ENCODE peak calls at places on chromosome 3, in eight cellular contexts. K is activated CD4-positive, alpha-beta T cell treated with anti-CD3 and anti-CD28 coated beads for 24 hours; F is NCI-H774; T is pons; S is AG09309; I is Kasumi-1; L is globus pallidus; R is activated CD8-positive, alpha-beta T cell treated with anti-CD3 and anti-CD28 coated beads for 36 hours. C is an unnamed sample.

GRCh38 chr3:30098206-30098605 is 508.2 kb upstream of the TGFBR2 start:
- DNase-seq in K (no peak), F (no peak), T (no peak), S (no peak), I (no peak), L (no peak), R (no peak), C (no peak)

GRCh38 chr3:150921207-150921606 is 16.0 kb upstream of the MINDY4B start:
- DNase-seq in K (no peak), F (no peak), T (no peak), S (no peak), I (no peak), L (no peak), R (no peak), C (no peak)

GRCh38 chr3:74789111-74789510 is 174.7 kb upstream of the CNTN3 start:
- DNase-seq in K (no peak), F (no peak), T (no peak), S (peak; percentile 8), I (no peak), L (no peak), R (peak; percentile 3), C (no peak)

GRCh38 chr3:52892625-52893311 is 4.6 kb downstream of the STIMATE start:
- DNase-seq in K (no peak), F (no peak), T (peak; percentile 19), S (no peak), I (peak; percentile 4), L (no peak), R (peak; percentile 35), C (no peak)

GRCh38 chr3:185646382-185647133 is 60.5 kb downstream of the SENP2 start:
- DNase-seq in K (no peak), F (no peak), T (no peak), S (no peak), I (no peak), L (no peak), R (no peak), C (no peak)

GRCh38 chr3:45841380-45841700 is 579 bp downstream of the LZTFL1 start:
- DNase-seq in K (no peak), F (no peak), T (no peak), S (no peak), I (peak; percentile 57), L (no peak), R (no peak), C (no peak)

GRCh38 chr3:125310623-125311076 is 64.5 kb downstream of the ZNF148 start:
- DNase-seq in K (no peak), F (no peak), T (no peak), S (no peak), I (peak; percentile 73), L (no peak), R (peak; percentile 75), C (no peak)

GRCh38 chr3:62188547-62189375 is 184.6 kb downstream of the FEZF2 start:
- DNase-seq in K (peak; percentile 40), F (peak; percentile 3), T (peak; percentile 73), S (peak; percentile 37), I (peak; percentile 94), L (peak; percentile 65), R (peak; percentile 82), C (peak; percentile 65)

GRCh38 chr3:107271787-107272387 is 105.4 kb upstream of the CCDC54 start:
- DNase-seq in K (no peak), F (no peak), T (peak; percentile 89), S (peak; percentile 14), I (peak; percentile 86), L (peak; percentile 78), R (no peak), C (peak; percentile 16)

GRCh38 chr3:47016934-47017435 is 37.5 kb downstream of the NBEAL2 start:
- DNase-seq in K (no peak), F (no peak), T (no peak), S (peak; percentile 29), I (peak; percentile 96), L (no peak), R (peak; percentile 81), C (no peak)

GRCh38 chr3:160006282-160007163 is 17.9 kb downstream of the IL12A start:
- DNase-seq in K (no peak), F (peak; percentile 32), T (peak; percentile 89), S (peak; percentile 51), I (peak; percentile 84), L (peak; percentile 76), R (peak; percentile 48), C (peak; percentile 33)

GRCh38 chr3:149936812-149937230 is 33.9 kb downstream of the PFN2 start:
- DNase-seq in K (peak; percentile 15), F (peak; percentile 46), T (no peak), S (no peak), I (peak; percentile 73), L (no peak), R (peak; percentile 51), C (peak; percentile 54)

GRCh38 chr3:81554805-81555204 is 206.6 kb downstream of the GBE1 start:
- DNase-seq in K (no peak), F (no peak), T (no peak), S (no peak), I (no peak), L (no peak), R (no peak), C (no peak)

GRCh38 chr3:16319307-16319706 is 54.3 kb downstream of the OXNAD1 start:
- DNase-seq in K (peak; percentile 80), F (no peak), T (no peak), S (no peak), I (peak; percentile 62), L (no peak), R (peak; percentile 97), C (no peak)

GRCh38 chr3:108090066-108090700 is 648 bp downstream of the CD47 start:
- DNase-seq in K (no peak), F (peak; percentile 30), T (peak; percentile 59), S (no peak), I (peak; percentile 69), L (peak; percentile 68), R (peak; percentile 75), C (peak; percentile 38)

GRCh38 chr3:133887951-133888703 is 7.6 kb downstream of the RAB6B start:
- DNase-seq in K (no peak), F (no peak), T (no peak), S (no peak), I (peak; percentile 88), L (no peak), R (no peak), C (no peak)

GRCh38 chr3:139937674-139938279 is 2.8 kb downstream of the CLSTN2 start:
- DNase-seq in K (no peak), F (peak; percentile 26), T (peak; percentile 67), S (peak; percentile 10), I (peak; percentile 68), L (peak; percentile 53), R (peak; percentile 55), C (no peak)

GRCh38 chr3:9422712-9423424 is 25.5 kb downstream of the SETD5 start:
- DNase-seq in K (no peak), F (peak; percentile 88), T (peak; percentile 100), S (peak; percentile 91), I (peak; percentile 78), L (peak; percentile 99), R (peak; percentile 27), C (peak; percentile 92)

GRCh38 chr3:140447136-140447535 is 230.7 kb upstream of the TRIM42 start:
- DNase-seq in K (no peak), F (no peak), T (no peak), S (no peak), I (no peak), L (no peak), R (no peak), C (no peak)

GRCh38 chr3:134279466-134279865 is 28.8 kb upstream of the RYK start:
- DNase-seq in K (no peak), F (no peak), T (no peak), S (no peak), I (no peak), L (no peak), R (no peak), C (no peak)

GRCh38 chr3:20073068-20073467 is 32.8 kb downstream of the KAT2B start:
- DNase-seq in K (no peak), F (no peak), T (peak; percentile 49), S (no peak), I (no peak), L (peak; percentile 57), R (no peak), C (no peak)

GRCh38 chr3:181823716-181824115 is 112.0 kb downstream of the SOX2 start:
- DNase-seq in K (no peak), F (peak; percentile 74), T (no peak), S (no peak), I (no peak), L (no peak), R (no peak), C (peak; percentile 83)

GRCh38 chr3:46284981-46285683 is 42.9 kb downstream of the CCR3 start:
- DNase-seq in K (no peak), F (no peak), T (no peak), S (no peak), I (no peak), L (no peak), R (peak; percentile 73), C (no peak)

GRCh38 chr3:16842710-16843270 is 42.0 kb upstream of the PLCL2 start:
- DNase-seq in K (no peak), F (peak; percentile 50), T (no peak), S (no peak), I (no peak), L (no peak), R (peak; percentile 37), C (peak; percentile 79)

GRCh38 chr3:53478166-53478830 is 16.1 kb upstream of the CACNA1D start:
- DNase-seq in K (no peak), F (no peak), T (no peak), S (no peak), I (no peak), L (no peak), R (no peak), C (no peak)

GRCh38 chr3:61562042-61562809 is 855 bp downstream of the PTPRG start:
- DNase-seq in K (no peak), F (no peak), T (no peak), S (no peak), I (peak; percentile 10), L (no peak), R (no peak), C (no peak)

GRCh38 chr3:173659972-173660371 is 262.4 kb downstream of the NLGN1 start:
- DNase-seq in K (no peak), F (no peak), T (peak; percentile 35), S (no peak), I (no peak), L (no peak), R (no peak), C (no peak)

C was measured in NCI-H345.